ENCODE peak calls at places on chromosomes 16 and 17, in four cellular contexts. One of them, this sample, is unnamed.

GRCh38 chr16:70460737-70461261 is 6.4 kb downstream of the FCSK start:
- DNase-seq in A549: no peak
- DNase-seq in HepG2: no peak
- DNase-seq in H1: no peak
- DNase-seq in this sample: no peak

GRCh38 chr16:75217389-75217851 is 1.4 kb upstream of the CTRB1 start:
- DNase-seq in A549: no peak
- DNase-seq in H1: no peak
- DNase-seq in HepG2: no peak
- DNase-seq in this sample: no peak

GRCh38 chr16:22071352-22071923 is 20.9 kb upstream of the VWA3A start:
- DNase-seq in HepG2: no peak
- DNase-seq in A549: no peak
- DNase-seq in H1: no peak
- DNase-seq in this sample: no peak

GRCh38 chr16:48246066-48246465 is 1.3 kb downstream of the ABCC11 start:
- DNase-seq in H1: no peak
- DNase-seq in A549: no peak
- DNase-seq in HepG2: no peak
- DNase-seq in this sample: no peak

GRCh38 chr17:32192379-32192778 is 50.1 kb downstream of the RHOT1 start:
- DNase-seq in H1: no peak
- DNase-seq in HepG2: no peak
- DNase-seq in A549: no peak
- DNase-seq in this sample: no peak

GRCh38 chr16:266258-267164 is 9.2 kb downstream of the RGS11 start:
- DNase-seq in H1: no peak
- DNase-seq in HepG2: no peak
- DNase-seq in A549: no peak
- DNase-seq in this sample: no peak

GRCh38 chr16:69494993-69495392 is 70.6 kb downstream of the CYB5B start:
- DNase-seq in HepG2: peak; percentile 39
- DNase-seq in H1: peak; percentile 83
- DNase-seq in A549: no peak
- DNase-seq in this sample: peak; percentile 66

GRCh38 chr16:17312100-17312732 is 158.5 kb downstream of the XYLT1 start:
- DNase-seq in H1: no peak
- DNase-seq in A549: no peak
- DNase-seq in HepG2: no peak
- DNase-seq in this sample: no peak

GRCh38 chr16:31010539-31010938 is at the start of gene STX1B:
- DNase-seq in HepG2: no peak
- DNase-seq in H1: peak; percentile 87
- DNase-seq in A549: no peak
- DNase-seq in this sample: no peak

GRCh38 chr17:36030949-36031348 is 13.2 kb upstream of the CCL23 start:
- DNase-seq in A549: no peak
- DNase-seq in H1: no peak
- DNase-seq in HepG2: no peak
- DNase-seq in this sample: no peak

GRCh38 chr16:83330251-83330650 is 477.5 kb upstream of the HSBP1 start:
- DNase-seq in HepG2: no peak
- DNase-seq in H1: no peak
- DNase-seq in A549: no peak
- DNase-seq in this sample: no peak

GRCh38 chr16:70750893-70751467 is 50.0 kb downstream of the VAC14 start:
- DNase-seq in HepG2: no peak
- DNase-seq in H1: no peak
- DNase-seq in A549: no peak
- DNase-seq in this sample: no peak

GRCh38 chr16:1496464-1496863 is 3.3 kb downstream of the TELO2 start:
- DNase-seq in H1: no peak
- DNase-seq in HepG2: no peak
- DNase-seq in A549: no peak
- DNase-seq in this sample: peak; percentile 8

GRCh38 chr17:4476017-4476416 is 22.7 kb upstream of the SPNS2 start:
- DNase-seq in HepG2: no peak
- DNase-seq in A549: no peak
- DNase-seq in H1: no peak
- DNase-seq in this sample: no peak

GRCh38 chr16:4200781-4201137 is 41.1 kb downstream of the SRL start:
- DNase-seq in H1: no peak
- DNase-seq in A549: no peak
- DNase-seq in HepG2: no peak
- DNase-seq in this sample: no peak

GRCh38 chr16:3012246-3012645 is 477 bp upstream of the CLDN9 start:
- DNase-seq in H1: peak; percentile 81
- DNase-seq in A549: no peak
- DNase-seq in HepG2: no peak
- DNase-seq in this sample: no peak

GRCh38 chr16:3266873-3267537 is 10.6 kb upstream of the MEFV start:
- DNase-seq in A549: peak; percentile 43
- DNase-seq in H1: no peak
- DNase-seq in HepG2: peak; percentile 58
- DNase-seq in this sample: no peak

GRCh38 chr17:79695293-79696158 is 35.2 kb upstream of the ENPP7 start:
- DNase-seq in H1: no peak
- DNase-seq in A549: no peak
- DNase-seq in HepG2: no peak
- DNase-seq in this sample: no peak

GRCh38 chr17:2776589-2777241 is 19.5 kb upstream of the RAP1GAP2 start:
- DNase-seq in HepG2: peak; percentile 34
- DNase-seq in A549: peak; percentile 46
- DNase-seq in H1: peak; percentile 86
- DNase-seq in this sample: no peak

GRCh38 chr17:16470302-16470701 is 21.7 kb downstream of the LRRC75A start:
- DNase-seq in H1: no peak
- DNase-seq in HepG2: no peak
- DNase-seq in A549: no peak
- DNase-seq in this sample: no peak

GRCh38 chr17:2347805-2348685 is 10.7 kb downstream of the SGSM2 start:
- DNase-seq in HepG2: peak; percentile 92
- DNase-seq in H1: peak; percentile 83
- DNase-seq in A549: peak; percentile 47
- DNase-seq in this sample: no peak

GRCh38 chr17:7676533-7676932 is 10.8 kb downstream of the TP53 start:
- DNase-seq in HepG2: no peak
- DNase-seq in A549: no peak
- DNase-seq in H1: no peak
- DNase-seq in this sample: no peak

GRCh38 chr17:17057057-17057551 is 14.8 kb downstream of the MPRIP start:
- DNase-seq in HepG2: no peak
- DNase-seq in A549: no peak
- DNase-seq in H1: no peak
- DNase-seq in this sample: no peak

GRCh38 chr17:61580502-61580901 is 10.5 kb downstream of the NACA2 start:
- DNase-seq in HepG2: no peak
- DNase-seq in A549: no peak
- DNase-seq in H1: no peak
- DNase-seq in this sample: no peak

GRCh38 chr17:74135391-74136167 is 67.9 kb upstream of the RPL38 start:
- DNase-seq in H1: no peak
- DNase-seq in A549: no peak
- DNase-seq in HepG2: no peak
- DNase-seq in this sample: no peak

GRCh38 chr16:11322823-11323222 is 22.4 kb upstream of the RMI2 start:
- DNase-seq in HepG2: no peak
- DNase-seq in H1: no peak
- DNase-seq in A549: no peak
- DNase-seq in this sample: no peak
- TF ChIP-seq RNF2 in HepG2: no peak
- TF ChIP-seq RNF2 in H1: no peak
- TF ChIP-seq RNF2 in A549: no peak
- TF ChIP-seq RNF2 in this sample: no peak

DNA sequence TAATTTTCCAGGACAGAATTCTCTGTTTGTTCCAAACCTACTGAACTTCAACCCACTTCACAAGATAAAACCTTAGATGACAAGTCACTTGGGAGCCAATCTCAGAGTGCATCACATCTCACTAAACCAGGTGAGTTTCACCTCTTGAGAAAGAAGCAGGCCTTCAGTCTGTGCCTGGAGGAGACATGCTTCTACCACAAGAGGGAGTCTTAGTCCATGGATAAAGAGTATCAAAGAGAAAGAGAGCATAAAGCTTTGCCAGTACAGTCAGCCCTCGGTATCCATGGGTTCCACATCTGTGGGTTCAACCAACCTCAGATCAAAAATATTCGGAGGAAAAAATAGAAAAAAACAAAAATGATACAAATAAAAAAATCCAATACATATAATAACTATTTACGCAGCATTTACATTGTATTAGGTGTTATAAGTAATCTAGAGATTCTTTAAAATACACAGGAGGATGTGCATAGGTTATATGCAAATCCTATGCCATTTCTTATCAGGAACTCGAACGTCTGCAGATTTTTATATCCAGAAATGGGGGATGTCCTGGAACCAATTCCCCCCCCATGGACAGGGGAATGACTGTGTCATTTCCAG is 37.7 kb downstream of the DUSP14 start:
- DNase-seq in A549: peak; percentile 70
- DNase-seq in HepG2: peak; percentile 63
- DNase-seq in H1: peak; percentile 40
- DNase-seq in this sample: peak; percentile 45
- TF ChIP-seq RNF2 in A549: no peak
- TF ChIP-seq RNF2 in HepG2: no peak
- TF ChIP-seq RNF2 in H1: no peak
- TF ChIP-seq RNF2 in this sample: no peak

GRCh38 chr17:28416703-28417311 is 10.8 kb upstream of the SLC46A1 start:
- DNase-seq in H1: peak; percentile 75
- DNase-seq in A549: peak; percentile 73
- DNase-seq in HepG2: peak; percentile 87
- DNase-seq in this sample: peak; percentile 57
- TF ChIP-seq RNF2 in H1: no peak
- TF ChIP-seq RNF2 in A549: no peak
- TF ChIP-seq RNF2 in HepG2: peak; percentile 63
- TF ChIP-seq RNF2 in this sample: no peak

DNA sequence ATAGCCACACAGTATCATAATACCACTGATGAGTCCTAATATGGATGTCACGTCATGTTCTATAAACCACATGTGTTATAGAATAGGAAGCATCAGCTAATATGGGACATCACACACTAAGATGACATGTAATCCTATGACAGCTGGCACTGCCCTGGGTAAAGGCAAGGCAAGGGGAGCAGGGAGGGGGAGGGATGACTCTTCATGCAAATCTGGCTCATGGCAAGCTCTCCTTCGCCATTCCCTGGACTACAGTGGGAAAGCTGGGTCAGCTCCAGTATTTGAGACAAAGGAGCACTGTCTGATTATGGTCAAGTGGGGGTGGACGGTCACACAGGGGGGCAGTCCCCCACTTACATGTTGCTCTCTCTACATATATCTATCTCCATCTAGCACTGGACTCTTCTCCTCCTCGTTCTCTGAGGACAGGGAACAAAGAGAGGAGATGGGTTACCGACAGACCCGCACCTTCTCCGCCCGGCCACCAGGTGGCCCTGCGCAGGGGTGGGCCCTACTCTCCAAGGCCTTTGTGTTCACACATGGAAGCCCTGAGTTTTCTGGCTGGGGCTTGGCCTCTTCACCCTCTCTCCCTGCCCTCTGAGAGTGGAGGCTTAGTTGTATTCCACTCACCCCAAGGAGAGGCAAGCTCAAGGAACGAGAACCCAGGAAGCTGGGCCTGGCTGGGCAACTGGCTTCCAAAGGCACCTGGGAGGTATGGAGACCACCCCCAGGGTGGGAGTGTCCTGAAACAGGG is 23.4 kb upstream of the MPO start:
- DNase-seq in A549: peak; percentile 93
- DNase-seq in H1: peak; percentile 84
- DNase-seq in HepG2: peak; percentile 52
- DNase-seq in this sample: peak; percentile 89
- TF ChIP-seq RNF2 in A549: no peak
- TF ChIP-seq RNF2 in H1: no peak
- TF ChIP-seq RNF2 in HepG2: no peak
- TF ChIP-seq RNF2 in this sample: no peak

GRCh38 chr16:86994651-86995171 is 322.5 kb downstream of the C16orf95 start:
- DNase-seq in HepG2: no peak
- DNase-seq in A549: peak; percentile 89
- DNase-seq in H1: no peak
- DNase-seq in this sample: peak; percentile 24
- TF ChIP-seq RNF2 in HepG2: no peak
- TF ChIP-seq RNF2 in A549: no peak
- TF ChIP-seq RNF2 in H1: no peak
- TF ChIP-seq RNF2 in this sample: no peak

GRCh38 chr17:879546-879945 is 97.4 kb downstream of the MRM3 start:
- DNase-seq in A549: peak; percentile 67
- DNase-seq in HepG2: peak; percentile 45
- DNase-seq in H1: peak; percentile 87
- DNase-seq in this sample: peak; percentile 76
- TF ChIP-seq RNF2 in A549: no peak
- TF ChIP-seq RNF2 in HepG2: no peak
- TF ChIP-seq RNF2 in H1: no peak
- TF ChIP-seq RNF2 in this sample: no peak

This sample was measured in K562.